ENCODE peak calls at places on chromosome 18, in six cellular contexts. J, X, P, S, T and Q are unnamed samples.

GRCh38 chr18:8626414-8627106 is 17.3 kb downstream of the RAB12 start:
- DNase-seq in J (no peak), X (no peak), P (no peak), S (no peak), T (no peak), Q (no peak)

GRCh38 chr18:68822926-68823325 is 25.0 kb downstream of the CCDC102B start:
- DNase-seq in J (no peak), X (no peak), P (no peak), S (no peak), T (no peak), Q (no peak)

GRCh38 chr18:78722391-78722790 is 257.2 kb upstream of the SALL3 start:
- DNase-seq in J (no peak), X (no peak), P (no peak), S (no peak), T (no peak), Q (no peak)

GRCh38 chr18:23924813-23925212 is 89.7 kb upstream of the TTC39C start:
- DNase-seq in J (no peak), X (no peak), P (no peak), S (peak; percentile 50), T (no peak), Q (peak; percentile 43)

GRCh38 chr18:74226156-74226555 is 65.6 kb downstream of the CYB5A start:
- DNase-seq in J (no peak), X (no peak), P (peak; percentile 58), S (no peak), T (no peak), Q (no peak)

GRCh38 chr18:38415811-38416210 is 850.2 kb upstream of the CELF4 start:
- DNase-seq in J (no peak), X (no peak), P (no peak), S (no peak), T (no peak), Q (no peak)

GRCh38 chr18:48023334-48024008 is 93.0 kb upstream of the SMAD2 start:
- DNase-seq in J (peak; percentile 40), X (peak; percentile 52), P (peak; percentile 53), S (peak; percentile 10), T (peak; percentile 55), Q (no peak)

GRCh38 chr18:7617738-7618422 is 50.8 kb downstream of the PTPRM start:
- DNase-seq in J (peak; percentile 64), X (no peak), P (peak; percentile 78), S (peak; percentile 70), T (no peak), Q (peak; percentile 74)

GRCh38 chr18:80022613-80023012 is 11.6 kb upstream of the RBFA start:
- DNase-seq in J (no peak), X (peak; percentile 24), P (no peak), S (peak; percentile 24), T (no peak), Q (no peak)

GRCh38 chr18:51890762-51891161 is 449.2 kb upstream of the DCC start:
- DNase-seq in J (no peak), X (no peak), P (peak; percentile 73), S (peak; percentile 0), T (peak; percentile 10), Q (no peak)

GRCh38 chr18:26777316-26778053 is 88.0 kb downstream of the AQP4 start:
- DNase-seq in J (no peak), X (no peak), P (no peak), S (no peak), T (no peak), Q (no peak)

GRCh38 chr18:55839350-55839749 is 251.4 kb upstream of the TCF4 start:
- DNase-seq in J (no peak), X (no peak), P (no peak), S (peak; percentile 75), T (no peak), Q (no peak)

GRCh38 chr18:75173125-75173432 is 35.9 kb downstream of the PTGR3 start:
- DNase-seq in J (no peak), X (no peak), P (no peak), S (peak; percentile 17), T (no peak), Q (no peak)

GRCh38 chr18:48519431-48520100 is 19.3 kb upstream of the CTIF start:
- DNase-seq in J (no peak), X (no peak), P (no peak), S (no peak), T (no peak), Q (no peak)

GRCh38 chr18:2981212-2981728 is 31.7 kb downstream of the LPIN2 start:
- DNase-seq in J (no peak), X (no peak), P (no peak), S (peak; percentile 95), T (no peak), Q (peak; percentile 98)

GRCh38 chr18:31497711-31498449 is at the start of gene DSG2:
- DNase-seq in J (peak; percentile 74), X (no peak), P (peak; percentile 86), S (no peak), T (peak; percentile 87), Q (no peak)

GRCh38 chr18:24488824-24489493 is 28.5 kb downstream of the HRH4 start:
- DNase-seq in J (no peak), X (peak; percentile 27), P (no peak), S (peak; percentile 41), T (peak; percentile 37), Q (no peak)

GRCh38 chr18:69969491-69969890 is 21.8 kb upstream of the CD226 start:
- DNase-seq in J (no peak), X (no peak), P (no peak), S (no peak), T (no peak), Q (no peak)

GRCh38 chr18:2654828-2655152 is 736 bp upstream of the SMCHD1 start:
- DNase-seq in J (no peak), X (no peak), P (no peak), S (peak; percentile 7), T (no peak), Q (no peak)

GRCh38 chr18:3094355-3094684 is 81.4 kb upstream of the LPIN2 start:
- DNase-seq in J (no peak), X (no peak), P (no peak), S (no peak), T (no peak), Q (no peak)

GRCh38 chr18:23317975-23318675 is 135.0 kb upstream of the RIOK3 start:
- DNase-seq in J (no peak), X (no peak), P (no peak), S (peak; percentile 74), T (no peak), Q (no peak)

GRCh38 chr18:2961828-2962227 is 51.1 kb downstream of the LPIN2 start:
- DNase-seq in J (no peak), X (no peak), P (no peak), S (peak; percentile 55), T (no peak), Q (no peak)

GRCh38 chr18:55249572-55249971 is 290.3 kb upstream of the CCDC68 start:
- DNase-seq in J (no peak), X (no peak), P (no peak), S (no peak), T (no peak), Q (no peak)

GRCh38 chr18:22168360-22168921 is 948 bp upstream of the GATA6 start:
- DNase-seq in J (no peak), X (no peak), P (peak; percentile 72), S (no peak), T (peak; percentile 57), Q (no peak)

GRCh38 chr18:26468931-26469340 is 79.4 kb downstream of the KCTD1 start:
- DNase-seq in J (no peak), X (no peak), P (no peak), S (no peak), T (peak; percentile 55), Q (no peak)

GRCh38 chr18:63376493-63377053 is 9.6 kb upstream of the KDSR start:
- DNase-seq in J (no peak), X (no peak), P (no peak), S (peak; percentile 31), T (no peak), Q (no peak)
- TF ChIP-seq CTCF in J (no peak), X (no peak), P (no peak), S (no peak), T (no peak), Q (no peak)

DNA sequence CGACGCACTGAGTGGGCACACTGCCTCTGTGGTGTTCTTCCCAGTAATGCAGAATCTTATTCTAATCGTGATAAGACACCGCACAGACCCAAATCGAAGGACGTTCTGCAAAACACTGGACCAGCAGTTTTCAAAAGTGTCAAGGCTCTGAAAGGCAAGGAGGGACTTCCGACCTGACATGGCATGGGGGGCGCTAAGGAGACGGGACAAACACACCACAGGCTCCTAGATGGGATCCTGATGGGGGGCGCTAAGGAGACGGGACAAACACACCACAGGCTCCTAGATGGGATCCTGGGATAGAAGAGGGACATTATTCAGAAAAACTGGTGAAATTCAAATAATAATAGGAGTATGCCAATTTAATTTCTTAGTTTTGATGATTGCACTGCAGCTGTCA is 191.4 kb downstream of the LDLRAD4 start:
- DNase-seq in J (no peak), X (no peak), P (no peak), S (no peak), T (no peak), Q (no peak)
- TF ChIP-seq CTCF in J (no peak), X (peak; percentile 18), P (no peak), S (no peak), T (no peak), Q (no peak)

GRCh38 chr18:10013621-10014543 is 100.1 kb downstream of the VAPA start:
- DNase-seq in J (peak; percentile 45), X (no peak), P (no peak), S (no peak), T (no peak), Q (no peak)

GRCh38 chr18:10015288-10015701 is 101.5 kb downstream of the VAPA start:
- DNase-seq in J (no peak), X (no peak), P (no peak), S (peak; percentile 17), T (peak; percentile 47), Q (no peak)

GRCh38 chr18:10012526-10012925 is 98.7 kb downstream of the VAPA start:
- DNase-seq in J (no peak), X (no peak), P (no peak), S (no peak), T (no peak), Q (no peak)

GRCh38 chr18:10017048-10017447 is 103.2 kb downstream of the VAPA start:
- DNase-seq in J (no peak), X (no peak), P (no peak), S (no peak), T (no peak), Q (no peak)

DNA sequence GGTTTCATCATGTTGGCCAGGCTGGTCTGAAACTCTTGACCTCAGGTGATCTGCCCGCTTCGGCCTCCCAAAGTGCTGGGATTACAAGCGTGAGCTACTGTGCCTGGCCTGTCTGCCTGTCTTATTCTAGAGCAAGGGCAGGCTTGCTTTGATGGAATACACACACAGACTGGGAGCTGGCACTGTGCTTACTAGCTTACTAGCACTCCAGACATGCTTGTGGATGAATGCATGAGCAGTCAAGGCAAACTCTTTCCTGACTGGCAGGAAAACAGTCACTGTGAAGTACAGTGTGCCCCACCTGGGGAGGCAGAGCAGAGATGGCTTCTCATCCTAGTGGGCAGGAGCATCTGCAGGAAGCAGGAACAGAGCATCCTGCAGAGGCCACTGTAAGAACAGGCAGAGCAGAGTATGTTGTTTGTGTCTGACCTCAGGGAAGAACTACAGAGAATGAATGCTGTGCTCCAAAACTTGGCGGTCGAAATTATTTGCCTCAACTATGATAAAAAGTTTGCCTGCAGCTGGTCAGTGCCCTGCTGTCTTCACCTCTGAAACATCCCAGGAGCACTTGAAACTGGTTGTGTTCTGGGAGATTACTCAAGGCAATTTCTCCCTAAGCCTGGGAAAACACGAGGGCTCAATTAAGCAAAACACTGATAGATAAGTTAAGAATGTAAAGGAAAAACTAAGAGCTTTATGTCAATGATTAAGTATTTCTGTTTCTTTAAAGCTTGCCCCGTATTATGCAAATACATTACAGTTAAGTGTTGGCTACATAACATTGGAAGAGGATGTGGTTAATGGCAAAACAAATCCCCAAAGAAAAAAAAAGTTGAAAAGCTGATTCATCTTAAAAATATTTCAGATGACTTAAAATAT is 102.4 kb downstream of the VAPA start:
- DNase-seq in J (peak; percentile 34), X (no peak), P (no peak), S (peak; percentile 96), T (peak; percentile 27), Q (peak; percentile 79)
- TF ChIP-seq CTCF in J (peak; percentile 44), X (no peak), P (no peak), S (peak; percentile 64), T (no peak), Q (peak; percentile 31)

GRCh38 chr18:63320690-63321265 is 1.2 kb upstream of the BCL2 start:
- DNase-seq in J (peak; percentile 54), X (no peak), P (peak; percentile 31), S (peak; percentile 32), T (peak; percentile 40), Q (no peak)
- TF ChIP-seq CTCF in J (no peak), X (no peak), P (no peak), S (no peak), T (no peak), Q (no peak)